ENCODE peak calls at places on chromosomes 2 and 18, in six cellular contexts. J is PC-3, A is GM23338, O is mammary epithelial cell, R is esophagus muscularis mucosa, G is AG09319. T is an unnamed sample.

GRCh38 chr2:25528173-25528572 is 145.2 kb downstream of the DTNB start:
- DNase-seq in J (peak), A (no peak), O (peak), R (no peak), G (no peak), T (peak)

GRCh38 chr18:54737986-54738385 is 90.3 kb upstream of the RAB27B start:
- DNase-seq in J (peak), A (no peak), O (peak), R (no peak), G (no peak), T (peak)

GRCh38 chr2:58571181-58571852 is 330.2 kb upstream of the FANCL start:
- DNase-seq in J (peak), A (peak), O (peak), R (no peak), G (peak), T (peak)

GRCh38 chr2:127535941-127536340 is 458 bp downstream of the MYO7B start:
- DNase-seq in J (no peak), A (no peak), O (no peak), R (no peak), G (no peak), T (no peak)

GRCh38 chr2:102615620-102616436 is 3.5 kb upstream of the SLC9A2 start:
- DNase-seq in J (peak), A (peak), O (peak), R (no peak), G (peak), T (peak)

GRCh38 chr2:65339648-65340047 is 92.8 kb downstream of the SPRED2 start:
- DNase-seq in J (no peak), A (no peak), O (no peak), R (no peak), G (no peak), T (no peak)

GRCh38 chr18:59388817-59389216 is 29.8 kb upstream of the LMAN1 start:
- DNase-seq in J (no peak), A (no peak), O (no peak), R (no peak), G (no peak), T (no peak)

GRCh38 chr2:36545871-36546416 is 52.0 kb downstream of the FEZ2 start:
- DNase-seq in J (no peak), A (no peak), O (no peak), R (no peak), G (no peak), T (no peak)

GRCh38 chr2:231604101-231604684 is 11.5 kb downstream of the TEX44 start:
- DNase-seq in J (no peak), A (peak), O (peak), R (no peak), G (no peak), T (peak)

GRCh38 chr18:8546677-8547076 is 62.6 kb upstream of the RAB12 start:
- DNase-seq in J (no peak), A (no peak), O (no peak), R (no peak), G (no peak), T (no peak)

GRCh38 chr2:177998006-177998405 is 74.6 kb downstream of the PDE11A start:
- DNase-seq in J (no peak), A (no peak), O (peak), R (no peak), G (no peak), T (no peak)

GRCh38 chr2:9287400-9288059 is 80.9 kb downstream of the ASAP2 start:
- DNase-seq in J (peak), A (no peak), O (peak), R (no peak), G (peak), T (peak)

GRCh38 chr18:48777026-48777736 is 173.6 kb downstream of the SMAD7 start:
- DNase-seq in J (peak), A (peak), O (peak), R (no peak), G (no peak), T (peak)

GRCh38 chr18:27707201-27707600 is 469.7 kb downstream of the CDH2 start:
- DNase-seq in J (peak), A (no peak), O (no peak), R (no peak), G (no peak), T (peak)

GRCh38 chr2:235811446-235812184 is 317.8 kb downstream of the AGAP1 start:
- DNase-seq in J (no peak), A (no peak), O (no peak), R (no peak), G (no peak), T (no peak)

GRCh38 chr2:173653427-173653795 is 298.7 kb downstream of the CDCA7 start:
- DNase-seq in J (peak), A (no peak), O (no peak), R (no peak), G (no peak), T (no peak)

GRCh38 chr2:156399950-156400703 is 36.1 kb upstream of the GPD2 start:
- DNase-seq in J (peak), A (peak), O (peak), R (no peak), G (peak), T (peak)

GRCh38 chr2:8682719-8683667 is 1.1 kb downstream of the ID2 start:
- DNase-seq in J (peak), A (peak), O (peak), R (no peak), G (no peak), T (peak)

GRCh38 chr2:85756822-85757435 is 3.1 kb downstream of the ATOH8 start:
- DNase-seq in J (no peak), A (no peak), O (no peak), R (no peak), G (no peak), T (no peak)

GRCh38 chr2:28927469-28927868 is 33.0 kb downstream of the WDR43 start:
- DNase-seq in J (no peak), A (no peak), O (no peak), R (no peak), G (no peak), T (no peak)

GRCh38 chr2:38438536-38439225 is 61.6 kb upstream of the ATL2 start:
- DNase-seq in J (peak), A (no peak), O (peak), R (no peak), G (no peak), T (no peak)

GRCh38 chr2:127049927-127050802 is 56.8 kb downstream of the BIN1 start:
- DNase-seq in J (peak), A (peak), O (peak), R (no peak), G (no peak), T (peak)

GRCh38 chr2:529425-529824 is 147.8 kb downstream of the TMEM18 start:
- DNase-seq in J (peak), A (peak), O (no peak), R (no peak), G (no peak), T (peak)

GRCh38 chr2:529852-530251 is 147.4 kb downstream of the TMEM18 start:
- DNase-seq in J (no peak), A (no peak), O (no peak), R (no peak), G (no peak), T (no peak)

GRCh38 chr2:538646-539045 is 138.6 kb downstream of the TMEM18 start:
- DNase-seq in J (no peak), A (no peak), O (no peak), R (peak), G (no peak), T (no peak)

GRCh38 chr2:535222-535621 is 142.0 kb downstream of the TMEM18 start:
- DNase-seq in J (peak), A (no peak), O (no peak), R (no peak), G (no peak), T (peak)
- TF ChIP-seq CTCF in J (peak), A (peak), O (no peak), R (no peak), G (peak), T (peak)

DNA sequence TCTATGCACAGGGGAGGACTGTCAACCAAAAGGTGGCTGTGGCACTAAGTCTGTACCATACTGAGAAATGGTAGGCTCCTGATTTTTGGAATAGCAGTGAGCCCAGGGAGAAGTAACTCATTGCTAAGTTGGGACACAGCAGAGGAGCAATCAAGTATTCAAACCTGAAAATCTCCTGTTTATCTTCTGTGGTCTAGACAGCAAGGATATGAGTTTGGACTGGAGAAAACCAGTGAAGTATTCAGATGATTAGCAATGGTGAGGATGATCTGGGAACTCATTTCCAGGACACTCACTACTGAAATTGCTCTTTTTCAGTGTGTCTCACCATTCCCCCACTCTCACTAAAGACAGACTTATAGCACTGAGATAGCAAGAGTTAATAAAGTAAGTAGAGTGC is 112.0 kb downstream of the GULP1 start:
- DNase-seq in J (no peak), A (no peak), O (no peak), R (no peak), G (no peak), T (no peak)
- TF ChIP-seq CTCF in J (no peak), A (no peak), O (no peak), R (no peak), G (no peak), T (no peak)

GRCh38 chr2:119768731-119769130 is 9.0 kb downstream of the PTPN4 start:
- DNase-seq in J (no peak), A (no peak), O (no peak), R (no peak), G (no peak), T (no peak)

GRCh38 chr2:119769645-119770044 is 9.9 kb downstream of the PTPN4 start:
- DNase-seq in J (no peak), A (no peak), O (no peak), R (no peak), G (no peak), T (no peak)

GRCh38 chr2:119764832-119765231 is 5.1 kb downstream of the PTPN4 start:
- DNase-seq in J (peak), A (no peak), O (peak), R (no peak), G (no peak), T (no peak)

GRCh38 chr2:119765404-119766002 is 5.8 kb downstream of the PTPN4 start:
- DNase-seq in J (no peak), A (no peak), O (no peak), R (no peak), G (no peak), T (no peak)

DNA sequence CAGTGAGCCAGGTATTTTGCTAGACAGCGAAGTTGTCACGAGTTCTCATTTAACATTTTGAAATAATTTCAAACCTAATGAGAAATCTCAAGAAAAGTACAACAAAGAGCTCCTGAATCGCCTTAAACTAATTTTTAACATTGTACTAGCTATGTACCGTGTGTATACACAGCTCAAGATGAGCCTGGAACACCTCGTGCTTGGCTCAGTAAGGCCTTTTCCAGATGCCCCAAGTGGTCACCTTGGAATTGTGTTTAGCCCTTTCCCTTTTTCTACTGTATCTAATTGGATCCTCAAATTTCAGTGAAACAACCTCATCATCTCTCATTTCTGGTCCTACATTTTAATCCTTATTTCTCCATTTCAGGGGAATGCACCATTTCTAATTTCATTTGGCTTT is 7.2 kb downstream of the PTPN4 start:
- DNase-seq in J (no peak), A (peak), O (no peak), R (no peak), G (no peak), T (no peak)
- TF ChIP-seq CTCF in J (peak), A (no peak), O (no peak), R (no peak), G (no peak), T (no peak)

GRCh38 chr18:35378206-35378795 is 1.2 kb upstream of the ZNF396 start:
- DNase-seq in J (no peak), A (no peak), O (peak), R (no peak), G (no peak), T (peak)

GRCh38 chr18:35379421-35379820 is 2.3 kb upstream of the ZNF396 start:
- DNase-seq in J (no peak), A (no peak), O (no peak), R (no peak), G (no peak), T (no peak)

GRCh38 chr18:35371412-35372195 is 5.5 kb downstream of the ZNF396 start:
- DNase-seq in J (no peak), A (no peak), O (peak), R (no peak), G (peak), T (peak)

GRCh38 chr18:35376393-35376741 is 770 bp downstream of the ZNF396 start:
- DNase-seq in J (no peak), A (peak), O (no peak), R (peak), G (no peak), T (no peak)

GRCh38 chr18:35376742-35377695 is at the start of gene ZNF396:
- DNase-seq in J (peak), A (peak), O (peak), R (peak), G (peak), T (peak)
- TF ChIP-seq CTCF in J (no peak), A (no peak), O (no peak), R (no peak), G (no peak), T (no peak)

DNA sequence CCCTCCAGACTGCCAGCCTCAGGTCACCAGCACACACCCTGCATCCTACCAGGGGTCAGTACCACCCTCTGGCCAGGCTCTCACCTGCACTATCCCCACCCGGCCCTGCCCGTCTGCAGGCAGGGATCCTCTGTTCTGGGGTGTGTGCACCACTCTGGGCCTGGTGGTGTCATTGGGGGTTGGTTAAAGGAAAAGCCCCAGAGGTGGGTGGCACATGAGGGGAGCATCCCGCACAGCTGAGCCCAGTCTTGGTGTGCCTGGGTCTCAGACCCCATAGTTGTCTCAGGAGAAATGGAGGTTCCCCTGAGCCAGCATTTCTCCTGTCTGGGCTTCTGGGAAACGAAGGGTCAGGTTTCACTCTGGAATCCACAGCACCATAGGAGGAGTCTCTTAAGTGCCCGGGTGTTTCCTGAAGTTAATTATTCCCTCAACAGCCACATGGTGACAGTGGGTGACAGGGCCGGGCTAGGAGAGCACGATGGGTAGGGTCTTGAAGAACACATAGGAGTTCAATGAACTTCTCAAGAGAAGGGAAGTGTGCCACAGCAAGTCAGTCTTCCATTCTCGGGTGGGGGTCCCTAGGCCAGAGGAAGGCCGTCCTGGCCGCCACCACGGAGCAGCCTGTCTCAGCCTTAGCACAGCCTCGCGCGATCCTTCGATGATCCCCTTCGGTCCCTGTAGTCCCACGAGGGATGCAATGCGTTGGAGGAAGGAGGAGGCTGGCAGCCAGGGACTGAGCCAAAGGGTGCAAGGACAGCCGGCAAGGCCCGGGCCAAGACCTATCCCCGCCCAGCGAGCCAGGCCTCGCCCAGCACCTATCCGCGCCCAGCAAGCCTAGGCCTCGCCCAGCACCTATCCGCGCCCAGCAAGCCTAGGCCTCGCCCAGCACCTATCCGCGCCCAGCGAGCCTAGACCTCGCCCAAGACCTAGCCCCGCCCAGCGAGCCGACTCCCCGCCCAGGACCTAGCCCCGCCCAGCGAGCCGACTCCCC is 1.1 kb upstream of the FARP2 start:
- DNase-seq in J (peak), A (peak), O (peak), R (no peak), G (no peak), T (peak)
- TF ChIP-seq CTCF in J (no peak), A (no peak), O (no peak), R (no peak), G (no peak), T (no peak)

GRCh38 chr18:13216732-13217465 is 1.7 kb upstream of the LDLRAD4 start:
- DNase-seq in J (no peak), A (peak), O (no peak), R (no peak), G (no peak), T (no peak)
- TF ChIP-seq CTCF in J (no peak), A (no peak), O (no peak), R (peak), G (no peak), T (no peak)

GRCh38 chr18:33866386-33866785 is 288.4 kb downstream of the ASXL3 start:
- DNase-seq in J (no peak), A (no peak), O (no peak), R (no peak), G (no peak), T (no peak)

GRCh38 chr18:33870059-33870458 is 292.0 kb downstream of the ASXL3 start:
- DNase-seq in J (no peak), A (peak), O (no peak), R (no peak), G (no peak), T (no peak)

GRCh38 chr18:33875029-33875428 is 297.0 kb downstream of the ASXL3 start:
- DNase-seq in J (no peak), A (no peak), O (no peak), R (no peak), G (no peak), T (no peak)

GRCh38 chr18:33873127-33873526 is 295.1 kb downstream of the ASXL3 start:
- DNase-seq in J (no peak), A (no peak), O (no peak), R (no peak), G (no peak), T (no peak)

GRCh38 chr18:33871363-33872025 is 293.5 kb downstream of the ASXL3 start:
- DNase-seq in J (no peak), A (no peak), O (no peak), R (no peak), G (no peak), T (no peak)
- TF ChIP-seq CTCF in J (no peak), A (no peak), O (no peak), R (no peak), G (no peak), T (no peak)

GRCh38 chr2:70923378-70924015 is 12.2 kb upstream of the ATP6V1B1 start:
- DNase-seq in J (peak), A (peak), O (no peak), R (no peak), G (no peak), T (no peak)
- TF ChIP-seq CTCF in J (peak), A (peak), O (peak), R (no peak), G (no peak), T (peak)

GRCh38 chr18:40935423-40935822 is 1019.6 kb upstream of the PIK3C3 start:
- DNase-seq in J (peak), A (peak), O (peak), R (no peak), G (no peak), T (peak)
- TF ChIP-seq CTCF in J (peak), A (peak), O (peak), R (no peak), G (no peak), T (peak)